ENCODE peak calls at places on chromosomes 13 and 19, in seven cellular contexts. Q is psoas muscle, I is fibroblast of pulmonary artery, Z is GM12864, B is cardiac muscle cell, Y is endothelial cell, D is esophagus squamous epithelium. E is an unnamed sample.

GRCh38 chr19:295687-296370 is 4.6 kb upstream of the PLPP2 start:
- DNase-seq in Z (no peak), Y (no peak), Q (peak; percentile 16), I (no peak), D (no peak), B (no peak), E (no peak)

GRCh38 chr13:99749627-99750026 is 221.9 kb downstream of the ZIC5 start:
- DNase-seq in B (no peak), Y (no peak), Z (no peak), I (no peak), Q (no peak), D (no peak), E (no peak)

GRCh38 chr13:80577951-80578670 is 237.2 kb upstream of the SPRY2 start:
- DNase-seq in Y (no peak), Z (no peak), D (no peak), B (no peak), Q (no peak), I (no peak), E (no peak)

GRCh38 chr13:92173254-92173653 is 774.8 kb downstream of the GPC5 start:
- DNase-seq in I (no peak), Z (no peak), B (no peak), Y (no peak), Q (no peak), D (no peak), E (no peak)

GRCh38 chr13:30787747-30788535 is 52.6 kb downstream of the ALOX5AP start:
- DNase-seq in Q (no peak), B (no peak), D (no peak), I (no peak), Y (no peak), Z (no peak), E (no peak)

GRCh38 chr13:50200988-50201387 is 185.7 kb downstream of the KCNRG start:
- DNase-seq in Z (no peak), Q (no peak), I (peak; percentile 49), Y (no peak), B (peak; percentile 59), D (no peak), E (no peak)

GRCh38 chr19:55406869-55407624 is 541 bp downstream of the UBE2S start:
- DNase-seq in Z (no peak), I (peak; percentile 41), D (no peak), Q (peak; percentile 38), B (peak; percentile 53), Y (peak; percentile 22), E (no peak)

GRCh38 chr13:76455960-76456359 is 430.2 kb downstream of the KCTD12 start:
- DNase-seq in Z (no peak), Y (no peak), Q (no peak), I (peak; percentile 26), D (no peak), B (peak; percentile 33), E (no peak)

GRCh38 chr13:74226791-74227475 is 92.7 kb upstream of the KLF12 start:
- DNase-seq in Y (no peak), Q (no peak), B (peak; percentile 67), D (no peak), Z (no peak), I (no peak), E (no peak)

GRCh38 chr19:13089139-13089856 is 13.4 kb downstream of the LYL1 start:
- DNase-seq in Q (no peak), D (no peak), I (no peak), Z (no peak), B (no peak), Y (no peak), E (no peak)

GRCh38 chr19:35269425-35270117 is 809 bp downstream of the USF2 start:
- DNase-seq in I (peak; percentile 85), B (peak; percentile 89), Y (peak; percentile 94), Q (peak; percentile 95), D (no peak), Z (peak; percentile 64), E (peak; percentile 89)
- TF ChIP-seq CTCF in I (peak; percentile 39), B (peak; percentile 44), Y (peak; percentile 99), Q (peak; percentile 89), D (peak; percentile 65), Z (peak; percentile 66), E (peak; percentile 43)

DNA sequence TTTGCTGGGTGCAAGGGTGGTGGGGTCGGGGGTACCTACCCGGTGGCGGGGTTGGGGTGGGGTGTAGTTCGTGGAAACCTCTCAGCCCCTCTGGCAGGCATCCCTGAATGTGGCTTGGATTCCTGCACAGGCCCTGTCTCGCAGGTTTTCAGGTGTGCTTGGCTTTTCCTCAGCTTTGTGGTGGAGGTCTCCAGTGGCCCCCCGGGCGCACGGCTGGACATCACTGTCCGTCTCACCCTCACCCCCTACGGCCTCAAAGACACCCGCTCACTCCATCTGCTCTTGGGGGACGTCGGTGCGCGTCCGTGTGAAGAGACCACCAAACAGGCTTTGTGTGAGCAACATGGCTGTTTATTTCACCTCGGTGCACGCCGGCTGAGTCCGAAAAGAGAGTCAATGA is 44.3 kb downstream of the ZNF146 start:
- DNase-seq in B (no peak), I (no peak), Z (no peak), Y (no peak), D (no peak), Q (no peak), E (no peak)
- TF ChIP-seq CTCF in B (no peak), I (no peak), Z (no peak), Y (no peak), D (no peak), Q (no peak), E (no peak)

DNA sequence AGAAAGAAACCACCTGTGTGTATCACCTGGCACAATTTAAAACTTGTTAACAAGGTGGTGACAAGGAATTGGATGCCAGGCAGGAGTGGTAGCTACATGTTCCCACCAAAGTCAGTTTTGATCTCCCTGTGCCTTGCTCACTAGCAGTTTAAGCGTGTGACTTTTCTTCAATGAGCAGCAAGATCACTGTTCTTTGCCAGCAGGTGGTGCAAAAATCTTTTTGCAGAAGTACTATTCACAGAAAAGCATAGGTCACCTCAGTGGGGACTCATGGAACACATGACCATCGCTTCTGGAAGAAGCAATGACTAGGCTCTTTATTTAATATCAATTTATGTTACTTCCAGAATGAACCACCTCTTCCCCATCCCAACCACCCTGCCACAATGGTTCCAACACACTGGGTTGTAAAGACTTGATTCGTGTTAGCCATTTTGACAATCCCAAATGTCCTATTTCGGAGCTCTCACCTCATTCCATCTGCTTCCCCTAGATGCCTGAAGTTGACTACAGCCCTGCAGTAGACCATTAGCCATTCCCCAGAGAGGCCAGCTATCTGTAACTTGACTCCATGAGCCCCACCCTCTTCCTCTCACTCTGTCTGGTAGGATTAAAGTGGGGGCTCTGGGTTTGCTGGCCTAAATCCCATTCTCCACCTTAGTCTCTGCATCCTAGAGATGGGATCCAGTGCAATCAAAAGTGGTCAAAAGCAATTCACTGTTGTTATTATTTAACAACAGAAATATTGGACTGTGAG is 59.1 kb upstream of the TNFRSF19 start:
- DNase-seq in B (peak; percentile 59), D (no peak), Z (peak; percentile 53), Q (no peak), Y (peak; percentile 9), I (peak; percentile 59), E (peak; percentile 39)
- TF ChIP-seq CTCF in B (peak; percentile 21), D (peak; percentile 54), Z (peak; percentile 47), Q (peak; percentile 34), Y (no peak), I (peak; percentile 33), E (peak; percentile 12)

GRCh38 chr19:2481466-2481865 is 5.5 kb downstream of the GADD45B start:
- DNase-seq in I (no peak), Z (no peak), B (no peak), Y (no peak), D (no peak), Q (no peak), E (no peak)

GRCh38 chr19:2478756-2479555 is 3.0 kb downstream of the GADD45B start:
- DNase-seq in B (peak; percentile 89), Z (no peak), I (peak; percentile 82), Y (no peak), Q (peak; percentile 89), D (no peak), E (peak; percentile 74)

GRCh38 chr19:2477732-2478191 is 1.8 kb downstream of the GADD45B start:
- DNase-seq in Q (peak; percentile 59), Z (no peak), I (peak; percentile 64), Y (no peak), B (peak; percentile 59), D (no peak), E (peak; percentile 47)

GRCh38 chr19:2478324-2478755 is 2.4 kb downstream of the GADD45B start:
- DNase-seq in D (no peak), Z (no peak), Q (peak; percentile 86), I (peak; percentile 79), B (peak; percentile 79), Y (no peak), E (peak; percentile 39)

DNA sequence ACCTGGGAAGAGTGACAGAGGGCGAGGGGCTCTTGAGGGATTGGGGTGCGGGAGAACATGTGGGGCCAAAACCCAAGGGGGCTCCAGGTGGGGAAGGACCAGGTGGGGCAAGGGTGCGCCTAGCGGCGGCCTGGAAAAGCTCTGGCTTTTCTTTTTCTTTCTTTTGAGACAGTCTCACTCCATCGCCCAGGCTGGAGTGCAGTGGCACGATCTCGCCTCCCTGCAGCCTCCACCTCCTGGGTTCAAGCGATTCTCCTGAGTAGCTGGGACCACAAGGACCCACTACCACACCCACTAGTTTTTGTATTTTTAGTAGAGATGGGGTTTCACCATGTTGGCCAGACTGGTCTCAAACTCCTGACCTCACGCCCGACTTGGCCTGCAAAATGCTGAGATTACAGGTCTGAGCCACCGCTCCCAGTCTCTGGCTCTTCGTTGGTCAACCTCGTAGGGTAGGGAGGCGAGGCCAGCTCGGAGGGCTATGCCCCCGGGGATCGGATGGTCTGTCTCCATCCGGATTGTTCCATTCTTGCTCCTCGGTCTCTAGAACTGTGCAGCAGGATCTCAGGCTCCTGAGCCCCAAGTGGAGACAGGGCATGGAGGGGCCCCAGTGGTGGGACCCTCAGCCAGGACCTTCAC is 3.7 kb downstream of the GADD45B start:
- DNase-seq in I (peak; percentile 40), D (no peak), Y (no peak), Z (no peak), B (no peak), Q (no peak), E (no peak)
- TF ChIP-seq CTCF in I (peak; percentile 3), D (peak; percentile 50), Y (peak; percentile 24), Z (peak; percentile 78), B (no peak), Q (no peak), E (no peak)